ENCODE peak calls at places on chromosomes 2 and 18, in eight cellular contexts. One of them, this sample, is unnamed.
A peak's percentile ranks its signal among the peaks of the same experiment; 100 is the strongest.

GRCh38 chr2:48723125-48723524 is 32.4 kb downstream of the LHCGR start:
- DNase-seq in cardiac fibroblast: peak; percentile 94
- DNase-seq in Peyer's patch: no peak
- DNase-seq in fibroblast of mammary gland: peak; percentile 83
- DNase-seq in tibial artery: no peak
- DNase-seq in neural progenitor cell: no peak
- DNase-seq in heart right ventricle: no peak
- DNase-seq in OCI-LY7: no peak
- DNase-seq in this sample: no peak

GRCh38 chr2:235966396-235966795 is 201.8 kb downstream of the GBX2 start:
- DNase-seq in cardiac fibroblast: no peak
- DNase-seq in Peyer's patch: no peak
- DNase-seq in fibroblast of mammary gland: no peak
- DNase-seq in tibial artery: no peak
- DNase-seq in neural progenitor cell: no peak
- DNase-seq in heart right ventricle: no peak
- DNase-seq in OCI-LY7: no peak
- DNase-seq in this sample: no peak

GRCh38 chr2:181575024-181575649 is 81.8 kb downstream of the CERKL start:
- DNase-seq in cardiac fibroblast: no peak
- DNase-seq in Peyer's patch: no peak
- DNase-seq in fibroblast of mammary gland: no peak
- DNase-seq in tibial artery: no peak
- DNase-seq in neural progenitor cell: no peak
- DNase-seq in heart right ventricle: no peak
- DNase-seq in OCI-LY7: no peak
- DNase-seq in this sample: no peak

GRCh38 chr2:45029215-45029614 is 20.0 kb upstream of the SIX2 start:
- DNase-seq in cardiac fibroblast: peak; percentile 29
- DNase-seq in Peyer's patch: no peak
- DNase-seq in fibroblast of mammary gland: no peak
- DNase-seq in tibial artery: no peak
- DNase-seq in neural progenitor cell: no peak
- DNase-seq in heart right ventricle: no peak
- DNase-seq in OCI-LY7: no peak
- DNase-seq in this sample: no peak

GRCh38 chr2:237759176-237759575 is 39.4 kb upstream of the RBM44 start:
- DNase-seq in cardiac fibroblast: no peak
- DNase-seq in Peyer's patch: no peak
- DNase-seq in fibroblast of mammary gland: no peak
- DNase-seq in tibial artery: no peak
- DNase-seq in neural progenitor cell: no peak
- DNase-seq in heart right ventricle: no peak
- DNase-seq in OCI-LY7: no peak
- DNase-seq in this sample: no peak

GRCh38 chr2:99354060-99354459 is 16.9 kb downstream of the EIF5B start:
- DNase-seq in cardiac fibroblast: peak; percentile 29
- DNase-seq in Peyer's patch: no peak
- DNase-seq in fibroblast of mammary gland: peak; percentile 24
- DNase-seq in tibial artery: no peak
- DNase-seq in neural progenitor cell: no peak
- DNase-seq in heart right ventricle: no peak
- DNase-seq in OCI-LY7: no peak
- DNase-seq in this sample: no peak

GRCh38 chr18:48739266-48740067 is 200.6 kb downstream of the CTIF start:
- DNase-seq in cardiac fibroblast: no peak
- DNase-seq in Peyer's patch: no peak
- DNase-seq in fibroblast of mammary gland: no peak
- DNase-seq in tibial artery: no peak
- DNase-seq in neural progenitor cell: no peak
- DNase-seq in heart right ventricle: no peak
- DNase-seq in OCI-LY7: no peak
- DNase-seq in this sample: no peak

GRCh38 chr18:42038936-42039335 is 83.9 kb downstream of the PIK3C3 start:
- DNase-seq in cardiac fibroblast: peak; percentile 83
- DNase-seq in Peyer's patch: no peak
- DNase-seq in fibroblast of mammary gland: peak; percentile 65
- DNase-seq in tibial artery: no peak
- DNase-seq in neural progenitor cell: no peak
- DNase-seq in heart right ventricle: no peak
- DNase-seq in OCI-LY7: no peak
- DNase-seq in this sample: no peak

GRCh38 chr2:79638943-79639342 is 126.1 kb downstream of the CTNNA2 start:
- DNase-seq in cardiac fibroblast: no peak
- DNase-seq in Peyer's patch: no peak
- DNase-seq in fibroblast of mammary gland: no peak
- DNase-seq in tibial artery: no peak
- DNase-seq in neural progenitor cell: no peak
- DNase-seq in heart right ventricle: no peak
- DNase-seq in OCI-LY7: no peak
- DNase-seq in this sample: no peak

GRCh38 chr2:26011990-26012856 is 21.7 kb upstream of the RAB10 start:
- DNase-seq in cardiac fibroblast: peak; percentile 54
- DNase-seq in Peyer's patch: no peak
- DNase-seq in fibroblast of mammary gland: peak; percentile 36
- DNase-seq in tibial artery: no peak
- DNase-seq in neural progenitor cell: peak; percentile 91
- DNase-seq in heart right ventricle: peak; percentile 53
- DNase-seq in OCI-LY7: no peak
- DNase-seq in this sample: no peak
- H3K4me3 ChIP-seq in cardiac fibroblast: no peak overlapping the region
- H3K4me3 ChIP-seq in Peyer's patch: no peak overlapping the region
- H3K4me3 ChIP-seq in fibroblast of mammary gland: no peak overlapping the region
- H3K4me3 ChIP-seq in tibial artery: no peak overlapping the region
- H3K4me3 ChIP-seq in neural progenitor cell: peak overlapping the region; percentile 22
- H3K4me3 ChIP-seq in heart right ventricle: no peak overlapping the region
- H3K4me3 ChIP-seq in OCI-LY7: no peak overlapping the region
- H3K4me3 ChIP-seq in this sample: no peak overlapping the region

DNA sequence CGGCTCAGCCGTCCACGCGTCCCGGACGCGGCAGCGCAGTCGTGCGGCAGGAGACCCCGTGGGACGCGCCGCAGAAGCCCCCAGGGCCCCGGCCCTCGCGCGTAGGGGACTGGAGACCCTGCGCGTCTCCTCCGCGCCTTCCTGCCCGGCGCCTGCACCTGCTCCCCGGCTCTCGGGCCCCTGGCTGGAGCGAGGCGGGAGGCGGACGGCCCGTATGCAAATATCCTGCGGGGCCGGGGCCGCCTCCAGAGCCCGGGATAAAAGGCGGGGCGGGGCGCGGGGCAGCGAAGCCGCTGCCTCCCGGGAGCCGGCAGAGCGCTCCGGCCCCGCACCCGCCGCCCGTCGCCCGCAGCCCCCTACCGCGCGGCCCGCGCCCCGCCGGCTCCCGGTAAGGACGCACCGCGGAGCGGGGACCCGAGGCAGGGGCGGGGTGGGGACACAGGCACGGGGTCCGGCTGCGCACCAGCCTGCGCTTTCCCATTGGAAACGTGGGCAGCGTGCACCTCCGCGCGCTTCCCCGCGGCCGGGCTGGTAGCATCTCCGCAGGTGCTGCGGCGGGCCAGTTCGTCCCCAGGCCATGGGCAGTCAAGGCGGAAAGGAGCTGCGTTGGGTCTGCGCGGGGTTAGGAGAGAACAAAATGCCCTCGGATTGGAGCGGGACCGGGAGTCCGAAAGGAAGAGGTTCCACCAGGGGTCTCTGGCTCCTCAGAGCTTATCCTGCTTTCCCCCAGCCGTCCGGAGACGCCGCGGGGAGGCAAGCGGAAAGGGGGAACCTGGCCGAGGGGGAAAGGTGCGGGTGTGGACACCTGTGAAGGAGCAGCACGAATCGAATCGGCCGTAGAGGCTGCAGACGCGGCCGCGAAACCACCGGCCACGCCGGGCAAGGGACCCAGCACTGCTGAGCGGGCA is at the start of gene ATP6V1C2:
- DNase-seq in cardiac fibroblast: no peak
- DNase-seq in Peyer's patch: peak; percentile 52
- DNase-seq in fibroblast of mammary gland: no peak
- DNase-seq in tibial artery: no peak
- DNase-seq in neural progenitor cell: peak; percentile 91
- DNase-seq in heart right ventricle: no peak
- DNase-seq in OCI-LY7: peak; percentile 52
- DNase-seq in this sample: peak; percentile 85
- H3K4me3 ChIP-seq in cardiac fibroblast: peak within 1 kb of the TSS; percentile 18
- H3K4me3 ChIP-seq in Peyer's patch: peak within 1 kb of the TSS; percentile 60
- H3K4me3 ChIP-seq in fibroblast of mammary gland: no peak within 1 kb of the TSS
- H3K4me3 ChIP-seq in tibial artery: peak within 1 kb of the TSS; percentile 53
- H3K4me3 ChIP-seq in neural progenitor cell: peak within 1 kb of the TSS; percentile 82
- H3K4me3 ChIP-seq in heart right ventricle: peak within 1 kb of the TSS; percentile 42
- H3K4me3 ChIP-seq in OCI-LY7: peak within 1 kb of the TSS; percentile 63
- H3K4me3 ChIP-seq in this sample: peak within 1 kb of the TSS; percentile 95

GRCh38 chr18:13425357-13426095 is 207.0 kb downstream of the LDLRAD4 start:
- DNase-seq in cardiac fibroblast: no peak
- DNase-seq in Peyer's patch: no peak
- DNase-seq in fibroblast of mammary gland: no peak
- DNase-seq in tibial artery: no peak
- DNase-seq in neural progenitor cell: no peak
- DNase-seq in heart right ventricle: no peak
- DNase-seq in OCI-LY7: no peak
- DNase-seq in this sample: no peak
- H3K4me3 ChIP-seq in cardiac fibroblast: no peak overlapping the region
- H3K4me3 ChIP-seq in Peyer's patch: no peak overlapping the region
- H3K4me3 ChIP-seq in fibroblast of mammary gland: no peak overlapping the region
- H3K4me3 ChIP-seq in tibial artery: no peak overlapping the region
- H3K4me3 ChIP-seq in neural progenitor cell: no peak overlapping the region
- H3K4me3 ChIP-seq in heart right ventricle: no peak overlapping the region
- H3K4me3 ChIP-seq in OCI-LY7: no peak overlapping the region
- H3K4me3 ChIP-seq in this sample: no peak overlapping the region

GRCh38 chr2:86410581-86410980 is 30.6 kb upstream of the KDM3A start:
- DNase-seq in cardiac fibroblast: no peak
- DNase-seq in Peyer's patch: no peak
- DNase-seq in fibroblast of mammary gland: no peak
- DNase-seq in tibial artery: no peak
- DNase-seq in neural progenitor cell: no peak
- DNase-seq in heart right ventricle: no peak
- DNase-seq in OCI-LY7: no peak
- DNase-seq in this sample: no peak

GRCh38 chr2:86414996-86415395 is 26.2 kb upstream of the KDM3A start:
- DNase-seq in cardiac fibroblast: no peak
- DNase-seq in Peyer's patch: no peak
- DNase-seq in fibroblast of mammary gland: no peak
- DNase-seq in tibial artery: no peak
- DNase-seq in neural progenitor cell: no peak
- DNase-seq in heart right ventricle: no peak
- DNase-seq in OCI-LY7: no peak
- DNase-seq in this sample: no peak

GRCh38 chr2:86416126-86416525 is 25.0 kb upstream of the KDM3A start:
- DNase-seq in cardiac fibroblast: no peak
- DNase-seq in Peyer's patch: no peak
- DNase-seq in fibroblast of mammary gland: no peak
- DNase-seq in tibial artery: no peak
- DNase-seq in neural progenitor cell: no peak
- DNase-seq in heart right ventricle: no peak
- DNase-seq in OCI-LY7: no peak
- DNase-seq in this sample: no peak

GRCh38 chr2:86412007-86412406 is 29.2 kb upstream of the KDM3A start:
- DNase-seq in cardiac fibroblast: no peak
- DNase-seq in Peyer's patch: no peak
- DNase-seq in fibroblast of mammary gland: no peak
- DNase-seq in tibial artery: no peak
- DNase-seq in neural progenitor cell: no peak
- DNase-seq in heart right ventricle: no peak
- DNase-seq in OCI-LY7: no peak
- DNase-seq in this sample: no peak

DNA sequence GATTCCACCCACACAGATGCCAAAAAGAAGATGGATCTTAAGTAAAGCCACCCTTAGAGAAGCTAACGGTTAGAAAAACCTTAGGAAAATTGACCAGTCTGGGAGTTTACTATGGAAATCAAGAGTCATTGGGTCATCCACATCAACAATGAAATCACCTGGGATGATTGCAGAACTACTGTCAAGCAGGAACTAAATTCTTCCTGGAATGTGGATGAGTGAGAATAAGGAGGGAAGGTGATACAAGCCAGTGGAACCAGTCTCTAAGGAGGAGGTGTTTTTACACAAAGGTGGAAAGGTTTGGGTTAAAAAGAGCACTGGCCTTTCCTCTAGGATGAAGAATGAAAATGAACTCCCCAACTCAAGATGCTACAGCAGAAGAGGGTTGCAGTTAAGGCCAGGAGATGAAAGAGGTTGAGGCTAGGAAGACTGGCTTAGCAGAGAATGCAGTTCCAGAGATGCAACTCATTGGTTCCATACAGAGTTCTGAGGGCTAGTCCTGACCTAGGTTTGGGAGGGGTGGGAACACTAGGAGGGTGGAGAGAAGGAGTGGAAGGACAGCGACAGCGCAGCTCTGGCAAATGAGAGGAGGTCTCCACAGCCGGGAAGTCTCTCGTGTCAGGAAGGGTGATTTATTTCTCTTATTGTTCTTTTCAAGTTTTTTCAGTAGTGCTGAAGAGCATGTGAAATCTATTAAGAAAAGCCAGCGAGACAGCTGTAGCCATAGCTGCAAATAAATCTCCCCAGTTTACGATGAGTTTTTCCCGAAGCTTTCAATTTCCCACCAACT is 27.7 kb upstream of the KDM3A start:
- DNase-seq in cardiac fibroblast: no peak
- DNase-seq in Peyer's patch: no peak
- DNase-seq in fibroblast of mammary gland: no peak
- DNase-seq in tibial artery: no peak
- DNase-seq in neural progenitor cell: no peak
- DNase-seq in heart right ventricle: no peak
- DNase-seq in OCI-LY7: no peak
- DNase-seq in this sample: no peak
- H3K4me3 ChIP-seq in cardiac fibroblast: no peak overlapping the region
- H3K4me3 ChIP-seq in Peyer's patch: no peak overlapping the region
- H3K4me3 ChIP-seq in fibroblast of mammary gland: no peak overlapping the region
- H3K4me3 ChIP-seq in tibial artery: no peak overlapping the region
- H3K4me3 ChIP-seq in neural progenitor cell: no peak overlapping the region
- H3K4me3 ChIP-seq in heart right ventricle: no peak overlapping the region
- H3K4me3 ChIP-seq in OCI-LY7: no peak overlapping the region
- H3K4me3 ChIP-seq in this sample: no peak overlapping the region

GRCh38 chr2:42799881-42800280 is 7.5 kb upstream of the HAAO start:
- DNase-seq in cardiac fibroblast: no peak
- DNase-seq in Peyer's patch: no peak
- DNase-seq in fibroblast of mammary gland: no peak
- DNase-seq in tibial artery: no peak
- DNase-seq in neural progenitor cell: no peak
- DNase-seq in heart right ventricle: no peak
- DNase-seq in OCI-LY7: no peak
- DNase-seq in this sample: no peak

GRCh38 chr2:42795871-42796301 is 3.5 kb upstream of the HAAO start:
- DNase-seq in cardiac fibroblast: peak; percentile 55
- DNase-seq in Peyer's patch: no peak
- DNase-seq in fibroblast of mammary gland: peak; percentile 31
- DNase-seq in tibial artery: no peak
- DNase-seq in neural progenitor cell: no peak
- DNase-seq in heart right ventricle: no peak
- DNase-seq in OCI-LY7: no peak
- DNase-seq in this sample: no peak

GRCh38 chr2:42795275-42795674 is 2.9 kb upstream of the HAAO start:
- DNase-seq in cardiac fibroblast: no peak
- DNase-seq in Peyer's patch: no peak
- DNase-seq in fibroblast of mammary gland: no peak
- DNase-seq in tibial artery: no peak
- DNase-seq in neural progenitor cell: no peak
- DNase-seq in heart right ventricle: no peak
- DNase-seq in OCI-LY7: no peak
- DNase-seq in this sample: no peak

GRCh38 chr2:42796427-42797248 is 4.3 kb upstream of the HAAO start:
- DNase-seq in cardiac fibroblast: no peak
- DNase-seq in Peyer's patch: no peak
- DNase-seq in fibroblast of mammary gland: no peak
- DNase-seq in tibial artery: no peak
- DNase-seq in neural progenitor cell: no peak
- DNase-seq in heart right ventricle: no peak
- DNase-seq in OCI-LY7: no peak
- DNase-seq in this sample: no peak

GRCh38 chr2:42797281-42797680 is 4.9 kb upstream of the HAAO start:
- DNase-seq in cardiac fibroblast: no peak
- DNase-seq in Peyer's patch: no peak
- DNase-seq in fibroblast of mammary gland: no peak
- DNase-seq in tibial artery: no peak
- DNase-seq in neural progenitor cell: no peak
- DNase-seq in heart right ventricle: no peak
- DNase-seq in OCI-LY7: no peak
- DNase-seq in this sample: no peak
- H3K4me3 ChIP-seq in cardiac fibroblast: no peak overlapping the region
- H3K4me3 ChIP-seq in Peyer's patch: no peak overlapping the region
- H3K4me3 ChIP-seq in fibroblast of mammary gland: no peak overlapping the region
- H3K4me3 ChIP-seq in tibial artery: no peak overlapping the region
- H3K4me3 ChIP-seq in neural progenitor cell: no peak overlapping the region
- H3K4me3 ChIP-seq in heart right ventricle: no peak overlapping the region
- H3K4me3 ChIP-seq in OCI-LY7: no peak overlapping the region
- H3K4me3 ChIP-seq in this sample: no peak overlapping the region